ENCODE peak calls at places on chromosomes 1 and 21, in ten cellular contexts. One of them, this sample, is unnamed.

GRCh38 chr1:115647507-115647906 is 5.7 kb downstream of the VANGL1 start:
- DNase-seq in COR-L47: no peak
- DNase-seq in HS-27A: no peak
- DNase-seq in RWPE1: no peak
- DNase-seq in lung: no peak
- DNase-seq in A172: no peak
- DNase-seq in activated T-helper 9 cell treated with anti-CD3 and anti-CD28 coated beads, Interleukin-2, amount 50 U/mL, for 16 hours: no peak
- DNase-seq in breast epithelium: no peak
- DNase-seq in hippocampal formation: no peak
- DNase-seq in NCI-H1436 treated with DMSO at 0.1 percent for 48 hours: no peak
- DNase-seq in this sample: no peak

GRCh38 chr1:7406641-7407546 is 364.2 kb upstream of the VAMP3 start:
- DNase-seq in COR-L47: no peak
- DNase-seq in HS-27A: no peak
- DNase-seq in RWPE1: no peak
- DNase-seq in lung: no peak
- DNase-seq in A172: no peak
- DNase-seq in activated T-helper 9 cell treated with anti-CD3 and anti-CD28 coated beads, Interleukin-2, amount 50 U/mL, for 16 hours: no peak
- DNase-seq in breast epithelium: peak
- DNase-seq in hippocampal formation: no peak
- DNase-seq in NCI-H1436 treated with DMSO at 0.1 percent for 48 hours: no peak
- DNase-seq in this sample: no peak

GRCh38 chr21:23496729-23497128 is 2110.6 kb downstream of the MRPL39 start:
- DNase-seq in COR-L47: no peak
- DNase-seq in HS-27A: no peak
- DNase-seq in RWPE1: no peak
- DNase-seq in lung: no peak
- DNase-seq in A172: no peak
- DNase-seq in activated T-helper 9 cell treated with anti-CD3 and anti-CD28 coated beads, Interleukin-2, amount 50 U/mL, for 16 hours: no peak
- DNase-seq in breast epithelium: no peak
- DNase-seq in hippocampal formation: no peak
- DNase-seq in NCI-H1436 treated with DMSO at 0.1 percent for 48 hours: no peak
- DNase-seq in this sample: no peak

GRCh38 chr1:32953495-32953894 is 11.1 kb downstream of the RNF19B start:
- DNase-seq in COR-L47: no peak
- DNase-seq in HS-27A: no peak
- DNase-seq in RWPE1: peak
- DNase-seq in lung: no peak
- DNase-seq in A172: peak
- DNase-seq in activated T-helper 9 cell treated with anti-CD3 and anti-CD28 coated beads, Interleukin-2, amount 50 U/mL, for 16 hours: no peak
- DNase-seq in breast epithelium: no peak
- DNase-seq in hippocampal formation: no peak
- DNase-seq in NCI-H1436 treated with DMSO at 0.1 percent for 48 hours: no peak
- DNase-seq in this sample: no peak

GRCh38 chr1:18373882-18374493 is 106.7 kb upstream of the KLHDC7A start:
- DNase-seq in COR-L47: no peak
- DNase-seq in HS-27A: no peak
- DNase-seq in RWPE1: no peak
- DNase-seq in lung: no peak
- DNase-seq in A172: no peak
- DNase-seq in activated T-helper 9 cell treated with anti-CD3 and anti-CD28 coated beads, Interleukin-2, amount 50 U/mL, for 16 hours: no peak
- DNase-seq in breast epithelium: no peak
- DNase-seq in hippocampal formation: no peak
- DNase-seq in NCI-H1436 treated with DMSO at 0.1 percent for 48 hours: no peak
- DNase-seq in this sample: no peak

GRCh38 chr1:3900150-3900968 is at the start of gene C1orf174:
- DNase-seq in COR-L47: peak
- DNase-seq in HS-27A: peak
- DNase-seq in RWPE1: peak
- DNase-seq in lung: peak
- DNase-seq in A172: peak
- DNase-seq in activated T-helper 9 cell treated with anti-CD3 and anti-CD28 coated beads, Interleukin-2, amount 50 U/mL, for 16 hours: peak
- DNase-seq in breast epithelium: peak
- DNase-seq in hippocampal formation: peak
- DNase-seq in NCI-H1436 treated with DMSO at 0.1 percent for 48 hours: peak
- DNase-seq in this sample: peak

GRCh38 chr1:117127840-117128239 is 6.3 kb upstream of the TRIM45 start:
- DNase-seq in COR-L47: no peak
- DNase-seq in HS-27A: no peak
- DNase-seq in RWPE1: no peak
- DNase-seq in lung: peak
- DNase-seq in A172: no peak
- DNase-seq in activated T-helper 9 cell treated with anti-CD3 and anti-CD28 coated beads, Interleukin-2, amount 50 U/mL, for 16 hours: no peak
- DNase-seq in breast epithelium: no peak
- DNase-seq in hippocampal formation: no peak
- DNase-seq in NCI-H1436 treated with DMSO at 0.1 percent for 48 hours: no peak
- DNase-seq in this sample: no peak

GRCh38 chr1:37477198-37477931 is 3.0 kb downstream of the ZC3H12A start:
- DNase-seq in COR-L47: no peak
- DNase-seq in HS-27A: no peak
- DNase-seq in RWPE1: peak
- DNase-seq in lung: peak
- DNase-seq in A172: peak
- DNase-seq in activated T-helper 9 cell treated with anti-CD3 and anti-CD28 coated beads, Interleukin-2, amount 50 U/mL, for 16 hours: peak
- DNase-seq in breast epithelium: peak
- DNase-seq in hippocampal formation: no peak
- DNase-seq in NCI-H1436 treated with DMSO at 0.1 percent for 48 hours: no peak
- DNase-seq in this sample: no peak

GRCh38 chr1:158362501-158362900 is 8.8 kb downstream of the CD1E start:
- DNase-seq in COR-L47: no peak
- DNase-seq in HS-27A: no peak
- DNase-seq in RWPE1: no peak
- DNase-seq in lung: no peak
- DNase-seq in A172: no peak
- DNase-seq in activated T-helper 9 cell treated with anti-CD3 and anti-CD28 coated beads, Interleukin-2, amount 50 U/mL, for 16 hours: no peak
- DNase-seq in breast epithelium: no peak
- DNase-seq in hippocampal formation: no peak
- DNase-seq in NCI-H1436 treated with DMSO at 0.1 percent for 48 hours: no peak
- DNase-seq in this sample: no peak

GRCh38 chr1:206693592-206693991 is 8.9 kb downstream of the MAPKAPK2 start:
- DNase-seq in COR-L47: no peak
- DNase-seq in HS-27A: no peak
- DNase-seq in RWPE1: no peak
- DNase-seq in lung: no peak
- DNase-seq in A172: peak
- DNase-seq in activated T-helper 9 cell treated with anti-CD3 and anti-CD28 coated beads, Interleukin-2, amount 50 U/mL, for 16 hours: no peak
- DNase-seq in breast epithelium: peak
- DNase-seq in hippocampal formation: no peak
- DNase-seq in NCI-H1436 treated with DMSO at 0.1 percent for 48 hours: no peak
- DNase-seq in this sample: no peak

GRCh38 chr1:210049616-210050015 is 111.6 kb downstream of the SYT14 start:
- DNase-seq in COR-L47: no peak
- DNase-seq in HS-27A: no peak
- DNase-seq in RWPE1: no peak
- DNase-seq in lung: no peak
- DNase-seq in A172: no peak
- DNase-seq in activated T-helper 9 cell treated with anti-CD3 and anti-CD28 coated beads, Interleukin-2, amount 50 U/mL, for 16 hours: no peak
- DNase-seq in breast epithelium: no peak
- DNase-seq in hippocampal formation: no peak
- DNase-seq in NCI-H1436 treated with DMSO at 0.1 percent for 48 hours: no peak
- DNase-seq in this sample: no peak

GRCh38 chr1:29186252-29186651 is 4.6 kb upstream of the SRSF4 start:
- DNase-seq in COR-L47: no peak
- DNase-seq in HS-27A: no peak
- DNase-seq in RWPE1: no peak
- DNase-seq in lung: no peak
- DNase-seq in A172: no peak
- DNase-seq in activated T-helper 9 cell treated with anti-CD3 and anti-CD28 coated beads, Interleukin-2, amount 50 U/mL, for 16 hours: no peak
- DNase-seq in breast epithelium: no peak
- DNase-seq in hippocampal formation: no peak
- DNase-seq in NCI-H1436 treated with DMSO at 0.1 percent for 48 hours: no peak
- DNase-seq in this sample: no peak

GRCh38 chr21:44960141-44961092 is 20.6 kb downstream of the SLX9 start:
- DNase-seq in COR-L47: no peak
- DNase-seq in HS-27A: no peak
- DNase-seq in RWPE1: no peak
- DNase-seq in lung: no peak
- DNase-seq in A172: no peak
- DNase-seq in activated T-helper 9 cell treated with anti-CD3 and anti-CD28 coated beads, Interleukin-2, amount 50 U/mL, for 16 hours: no peak
- DNase-seq in breast epithelium: no peak
- DNase-seq in hippocampal formation: no peak
- DNase-seq in NCI-H1436 treated with DMSO at 0.1 percent for 48 hours: no peak
- DNase-seq in this sample: no peak

GRCh38 chr1:151612506-151613274 is 840 bp downstream of the SNX27 start:
- DNase-seq in COR-L47: no peak
- DNase-seq in HS-27A: no peak
- DNase-seq in RWPE1: peak
- DNase-seq in lung: peak
- DNase-seq in A172: peak
- DNase-seq in activated T-helper 9 cell treated with anti-CD3 and anti-CD28 coated beads, Interleukin-2, amount 50 U/mL, for 16 hours: peak
- DNase-seq in breast epithelium: no peak
- DNase-seq in hippocampal formation: peak
- DNase-seq in NCI-H1436 treated with DMSO at 0.1 percent for 48 hours: no peak
- DNase-seq in this sample: no peak

GRCh38 chr1:2625311-2625710 is 7.5 kb downstream of the MMEL1 start:
- DNase-seq in COR-L47: no peak
- DNase-seq in HS-27A: no peak
- DNase-seq in RWPE1: no peak
- DNase-seq in lung: no peak
- DNase-seq in A172: no peak
- DNase-seq in activated T-helper 9 cell treated with anti-CD3 and anti-CD28 coated beads, Interleukin-2, amount 50 U/mL, for 16 hours: no peak
- DNase-seq in breast epithelium: no peak
- DNase-seq in hippocampal formation: no peak
- DNase-seq in NCI-H1436 treated with DMSO at 0.1 percent for 48 hours: no peak
- DNase-seq in this sample: no peak

GRCh38 chr1:200346744-200347143 is 63.1 kb downstream of the ZNF281 start:
- DNase-seq in COR-L47: no peak
- DNase-seq in HS-27A: no peak
- DNase-seq in RWPE1: no peak
- DNase-seq in lung: no peak
- DNase-seq in A172: peak
- DNase-seq in activated T-helper 9 cell treated with anti-CD3 and anti-CD28 coated beads, Interleukin-2, amount 50 U/mL, for 16 hours: no peak
- DNase-seq in breast epithelium: no peak
- DNase-seq in hippocampal formation: no peak
- DNase-seq in NCI-H1436 treated with DMSO at 0.1 percent for 48 hours: no peak
- DNase-seq in this sample: no peak

GRCh38 chr1:107229711-107230110 is 88.9 kb downstream of the NTNG1 start:
- DNase-seq in COR-L47: no peak
- DNase-seq in HS-27A: no peak
- DNase-seq in RWPE1: no peak
- DNase-seq in lung: no peak
- DNase-seq in A172: no peak
- DNase-seq in activated T-helper 9 cell treated with anti-CD3 and anti-CD28 coated beads, Interleukin-2, amount 50 U/mL, for 16 hours: no peak
- DNase-seq in breast epithelium: no peak
- DNase-seq in hippocampal formation: no peak
- DNase-seq in NCI-H1436 treated with DMSO at 0.1 percent for 48 hours: no peak
- DNase-seq in this sample: no peak

GRCh38 chr1:30596470-30596869 is 126.9 kb downstream of the MATN1 start:
- DNase-seq in COR-L47: no peak
- DNase-seq in HS-27A: no peak
- DNase-seq in RWPE1: no peak
- DNase-seq in lung: no peak
- DNase-seq in A172: no peak
- DNase-seq in activated T-helper 9 cell treated with anti-CD3 and anti-CD28 coated beads, Interleukin-2, amount 50 U/mL, for 16 hours: no peak
- DNase-seq in breast epithelium: peak
- DNase-seq in hippocampal formation: no peak
- DNase-seq in NCI-H1436 treated with DMSO at 0.1 percent for 48 hours: no peak
- DNase-seq in this sample: no peak

GRCh38 chr1:53305650-53306049 is 22.2 kb downstream of the LRP8 start:
- DNase-seq in COR-L47: no peak
- DNase-seq in HS-27A: no peak
- DNase-seq in RWPE1: no peak
- DNase-seq in lung: no peak
- DNase-seq in A172: no peak
- DNase-seq in activated T-helper 9 cell treated with anti-CD3 and anti-CD28 coated beads, Interleukin-2, amount 50 U/mL, for 16 hours: no peak
- DNase-seq in breast epithelium: peak
- DNase-seq in hippocampal formation: no peak
- DNase-seq in NCI-H1436 treated with DMSO at 0.1 percent for 48 hours: no peak
- DNase-seq in this sample: no peak

GRCh38 chr1:6918908-6919511 is 133.8 kb downstream of the CAMTA1 start:
- DNase-seq in COR-L47: no peak
- DNase-seq in HS-27A: no peak
- DNase-seq in RWPE1: no peak
- DNase-seq in lung: no peak
- DNase-seq in A172: no peak
- DNase-seq in activated T-helper 9 cell treated with anti-CD3 and anti-CD28 coated beads, Interleukin-2, amount 50 U/mL, for 16 hours: no peak
- DNase-seq in breast epithelium: no peak
- DNase-seq in hippocampal formation: no peak
- DNase-seq in NCI-H1436 treated with DMSO at 0.1 percent for 48 hours: no peak
- DNase-seq in this sample: no peak

GRCh38 chr1:14215151-14215550 is 383.3 kb upstream of the KAZN start:
- DNase-seq in COR-L47: no peak
- DNase-seq in HS-27A: peak
- DNase-seq in RWPE1: peak
- DNase-seq in lung: no peak
- DNase-seq in A172: peak
- DNase-seq in activated T-helper 9 cell treated with anti-CD3 and anti-CD28 coated beads, Interleukin-2, amount 50 U/mL, for 16 hours: no peak
- DNase-seq in breast epithelium: no peak
- DNase-seq in hippocampal formation: no peak
- DNase-seq in NCI-H1436 treated with DMSO at 0.1 percent for 48 hours: no peak
- DNase-seq in this sample: no peak

GRCh38 chr1:20402585-20403422 is 83.2 kb downstream of the CAMK2N1 start:
- DNase-seq in COR-L47: peak
- DNase-seq in HS-27A: no peak
- DNase-seq in RWPE1: no peak
- DNase-seq in lung: no peak
- DNase-seq in A172: no peak
- DNase-seq in activated T-helper 9 cell treated with anti-CD3 and anti-CD28 coated beads, Interleukin-2, amount 50 U/mL, for 16 hours: no peak
- DNase-seq in breast epithelium: no peak
- DNase-seq in hippocampal formation: no peak
- DNase-seq in NCI-H1436 treated with DMSO at 0.1 percent for 48 hours: no peak
- DNase-seq in this sample: no peak

GRCh38 chr1:89285715-89286380 is 13.2 kb upstream of the GBP5 start:
- DNase-seq in COR-L47: no peak
- DNase-seq in HS-27A: no peak
- DNase-seq in RWPE1: no peak
- DNase-seq in lung: no peak
- DNase-seq in A172: no peak
- DNase-seq in activated T-helper 9 cell treated with anti-CD3 and anti-CD28 coated beads, Interleukin-2, amount 50 U/mL, for 16 hours: no peak
- DNase-seq in breast epithelium: no peak
- DNase-seq in hippocampal formation: no peak
- DNase-seq in NCI-H1436 treated with DMSO at 0.1 percent for 48 hours: no peak
- DNase-seq in this sample: no peak

GRCh38 chr1:16110884-16111283 is 37.4 kb upstream of the FAM131C start:
- DNase-seq in COR-L47: no peak
- DNase-seq in HS-27A: no peak
- DNase-seq in RWPE1: no peak
- DNase-seq in lung: no peak
- DNase-seq in A172: no peak
- DNase-seq in activated T-helper 9 cell treated with anti-CD3 and anti-CD28 coated beads, Interleukin-2, amount 50 U/mL, for 16 hours: no peak
- DNase-seq in breast epithelium: no peak
- DNase-seq in hippocampal formation: no peak
- DNase-seq in NCI-H1436 treated with DMSO at 0.1 percent for 48 hours: no peak
- DNase-seq in this sample: no peak

GRCh38 chr1:217393901-217394300 is 237.0 kb downstream of the GPATCH2 start:
- DNase-seq in COR-L47: no peak
- DNase-seq in HS-27A: no peak
- DNase-seq in RWPE1: no peak
- DNase-seq in lung: no peak
- DNase-seq in A172: no peak
- DNase-seq in activated T-helper 9 cell treated with anti-CD3 and anti-CD28 coated beads, Interleukin-2, amount 50 U/mL, for 16 hours: no peak
- DNase-seq in breast epithelium: no peak
- DNase-seq in hippocampal formation: no peak
- DNase-seq in NCI-H1436 treated with DMSO at 0.1 percent for 48 hours: no peak
- DNase-seq in this sample: no peak

GRCh38 chr1:227917081-227917950 is 30.4 kb downstream of the WNT9A start:
- DNase-seq in COR-L47: no peak
- DNase-seq in HS-27A: no peak
- DNase-seq in RWPE1: no peak
- DNase-seq in lung: no peak
- DNase-seq in A172: no peak
- DNase-seq in activated T-helper 9 cell treated with anti-CD3 and anti-CD28 coated beads, Interleukin-2, amount 50 U/mL, for 16 hours: no peak
- DNase-seq in breast epithelium: no peak
- DNase-seq in hippocampal formation: peak
- DNase-seq in NCI-H1436 treated with DMSO at 0.1 percent for 48 hours: no peak
- DNase-seq in this sample: no peak

GRCh38 chr1:97340951-97341350 is 579.9 kb downstream of the DPYD start:
- DNase-seq in COR-L47: no peak
- DNase-seq in HS-27A: peak
- DNase-seq in RWPE1: no peak
- DNase-seq in lung: no peak
- DNase-seq in A172: peak
- DNase-seq in activated T-helper 9 cell treated with anti-CD3 and anti-CD28 coated beads, Interleukin-2, amount 50 U/mL, for 16 hours: no peak
- DNase-seq in breast epithelium: no peak
- DNase-seq in hippocampal formation: no peak
- DNase-seq in NCI-H1436 treated with DMSO at 0.1 percent for 48 hours: no peak
- DNase-seq in this sample: peak

GRCh38 chr1:161367684-161368398 is at the start of gene CFAP126:
- DNase-seq in COR-L47: peak
- DNase-seq in HS-27A: no peak
- DNase-seq in RWPE1: peak
- DNase-seq in lung: peak
- DNase-seq in A172: peak
- DNase-seq in activated T-helper 9 cell treated with anti-CD3 and anti-CD28 coated beads, Interleukin-2, amount 50 U/mL, for 16 hours: peak
- DNase-seq in breast epithelium: peak
- DNase-seq in hippocampal formation: peak
- DNase-seq in NCI-H1436 treated with DMSO at 0.1 percent for 48 hours: peak
- DNase-seq in this sample: no peak